ENCODE peak calls at places on chromosome 7, in four cellular contexts. M, Q, A and D are unnamed samples. For H3K36me3, the result is how much of the 10 kb centered on the place peaks cover.

GRCh38 chr7:138755831-138756590 is 41.8 kb upstream of the TMEM213 start:
- DNase-seq in Q (no peak), M (peak), A (no peak), D (peak)

GRCh38 chr7:22435105-22435504 is 64.9 kb downstream of the STEAP1B start:
- DNase-seq in M (no peak), A (no peak), Q (no peak), D (no peak)

GRCh38 chr7:101420436-101420835 is 57.8 kb downstream of the COL26A1 start:
- DNase-seq in A (no peak), Q (no peak), M (peak), D (no peak)

GRCh38 chr7:4144171-4144701 is 537.9 kb upstream of the FOXK1 start:
- DNase-seq in A (no peak), Q (no peak), M (no peak), D (no peak)

GRCh38 chr7:141785711-141786552 is 4.1 kb upstream of the TAS2R5 start:
- DNase-seq in Q (no peak), M (peak), A (no peak), D (peak)

GRCh38 chr7:16599860-16600259 is 45.7 kb downstream of the ANKMY2 start:
- DNase-seq in A (no peak), Q (no peak), M (peak), D (no peak)

GRCh38 chr7:112646787-112647186 is 143.4 kb downstream of the TMEM168 start:
- DNase-seq in M (no peak), A (no peak), Q (no peak), D (no peak)

GRCh38 chr7:106562711-106563366 is 98.1 kb downstream of the CCDC71L start:
- DNase-seq in A (no peak), M (no peak), Q (no peak), D (no peak)

GRCh38 chr7:80284848-80285247 is 150.2 kb downstream of the GNAI1 start:
- DNase-seq in A (no peak), M (peak), Q (no peak), D (peak)

GRCh38 chr7:83105948-83106347 is 56.7 kb downstream of the PCLO start:
- DNase-seq in M (no peak), Q (no peak), A (no peak), D (no peak)

GRCh38 chr7:94190599-94191061 is 186.5 kb upstream of the BET1 start:
- DNase-seq in Q (no peak), M (peak), A (no peak), D (peak)

GRCh38 chr7:96075510-96076349 is 246.2 kb downstream of the SLC25A13 start:
- DNase-seq in Q (peak), M (peak), A (peak), D (peak)

GRCh38 chr7:98303906-98304305 is 22.4 kb downstream of the BRI3 start:
- DNase-seq in Q (no peak), A (no peak), M (no peak), D (no peak)

GRCh38 chr7:97499204-97499603 is 232.7 kb upstream of the TAC1 start:
- DNase-seq in A (no peak), M (peak), Q (peak), D (no peak)

DNA sequence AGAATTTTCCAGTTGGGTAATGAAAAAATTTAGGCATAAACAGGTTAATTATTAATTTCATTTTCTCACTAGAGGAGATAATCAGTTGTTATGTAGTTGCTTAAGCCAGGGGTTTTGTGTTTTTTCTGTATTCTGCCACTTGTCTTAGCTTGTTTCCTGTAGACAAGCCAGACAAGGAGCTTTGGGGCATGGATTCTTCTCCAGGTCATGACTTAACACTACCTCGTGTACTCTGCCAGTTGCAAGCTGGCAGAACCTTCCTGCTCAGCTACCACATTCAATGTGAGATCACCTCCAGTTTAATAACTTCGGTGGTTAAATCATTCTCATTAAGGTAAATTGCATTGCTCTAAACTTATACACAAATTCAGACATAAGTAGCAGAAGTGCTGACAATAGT is 1.8 kb downstream of the CCM2 start:
- DNase-seq in M (no peak), A (no peak), Q (no peak), D (no peak)
- H3K36me3 ChIP-seq in M (under half), A (under half), Q (under half), D (under half)

DNA sequence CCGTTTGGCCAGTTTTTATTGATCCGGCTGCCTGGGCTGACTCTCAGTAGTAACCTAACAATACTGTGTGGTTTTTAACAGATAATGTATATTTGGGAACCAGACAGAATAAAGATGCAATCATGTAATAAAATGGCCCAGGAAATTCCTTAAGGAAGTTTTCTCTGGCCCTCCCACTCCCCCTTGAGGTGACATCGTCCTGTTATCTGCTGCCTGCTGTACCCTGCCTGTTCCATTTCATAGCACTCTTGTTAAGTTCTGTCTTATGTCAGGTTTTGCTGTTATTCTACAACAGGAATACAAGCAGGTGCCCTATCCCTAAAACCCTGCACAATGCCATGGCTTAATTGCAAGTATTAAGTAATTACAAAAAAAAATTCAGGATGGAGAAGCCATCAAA is 12.5 kb downstream of the ITGB8 start:
- DNase-seq in A (no peak), M (peak), Q (peak), D (no peak)
- TF ChIP-seq CTCF in A (no peak), M (peak), Q (no peak), D (peak)

GRCh38 chr7:50607524-50608125 is 42.4 kb upstream of the DDC start:
- DNase-seq in A (no peak), Q (no peak), M (no peak), D (peak)
- H3K36me3 ChIP-seq in A (under half), Q (under half), M (under half), D (under half)

DNA sequence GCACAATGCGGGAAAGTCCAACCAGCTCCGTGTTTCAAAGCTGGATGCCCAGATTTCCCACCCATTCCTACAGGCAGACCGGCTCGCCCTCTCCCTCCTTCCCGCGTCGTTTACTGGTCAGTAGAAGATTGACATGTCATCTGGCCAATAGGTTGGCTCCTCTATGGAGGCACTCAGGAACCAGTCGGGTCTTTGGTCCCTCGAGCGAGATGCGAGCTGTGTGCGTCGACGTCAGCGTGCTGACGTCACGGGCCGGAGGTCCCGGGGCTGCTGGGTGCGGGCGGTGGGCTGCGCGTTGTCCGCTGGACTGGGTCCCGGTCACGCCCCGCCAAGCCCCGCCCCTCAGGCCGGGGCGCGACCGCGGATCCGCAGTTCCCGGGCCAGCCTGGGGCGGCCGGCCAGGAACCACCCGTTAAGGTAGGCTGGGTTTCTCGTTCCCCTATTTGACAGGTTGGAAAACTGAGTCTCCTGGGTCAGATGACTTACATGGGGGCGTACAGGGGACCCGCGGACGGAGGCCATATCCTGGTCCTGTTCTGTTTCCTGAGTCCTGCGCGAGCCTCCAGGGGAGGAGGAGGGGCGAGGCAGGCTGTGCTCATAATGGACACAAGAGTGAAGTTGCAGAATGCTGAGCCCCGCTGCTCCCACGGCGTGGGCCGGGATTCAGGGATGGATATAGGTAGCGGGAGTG is at the start of gene STARD3NL:
- DNase-seq in Q (peak), A (peak), M (peak), D (peak)
- TF ChIP-seq CTCF in Q (no peak), A (no peak), M (no peak), D (no peak)

GRCh38 chr7:135617781-135618180 is 44.5 kb upstream of the STMP1 start:
- DNase-seq in M (no peak), A (no peak), Q (no peak), D (no peak)
- H3K36me3 ChIP-seq in M (half or more), A (under half), Q (under half), D (under half)

GRCh38 chr7:102913846-102914245 is 1.0 kb downstream of the LRRC17 start:
- DNase-seq in A (no peak), M (no peak), Q (no peak), D (peak)
- TF ChIP-seq CTCF in A (no peak), M (no peak), Q (no peak), D (no peak)

GRCh38 chr7:29929018-29929807 is 60.4 kb downstream of the SCRN1 start:
- DNase-seq in Q (no peak), A (no peak), M (no peak), D (no peak)

GRCh38 chr7:29937132-29937531 is 52.5 kb downstream of the SCRN1 start:
- DNase-seq in M (peak), Q (no peak), A (no peak), D (no peak)

GRCh38 chr7:29940199-29940598 is 49.4 kb downstream of the SCRN1 start:
- DNase-seq in M (no peak), Q (no peak), A (no peak), D (no peak)

GRCh38 chr7:29935111-29935510 is 54.5 kb downstream of the SCRN1 start:
- DNase-seq in Q (no peak), M (peak), A (no peak), D (peak)
- H3K36me3 ChIP-seq in Q (under half), M (under half), A (under half), D (under half)

GRCh38 chr7:148626828-148627227 is 36.3 kb downstream of the C7orf33 start:
- DNase-seq in A (no peak), Q (no peak), M (no peak), D (no peak)
- TF ChIP-seq CTCF in A (no peak), Q (no peak), M (no peak), D (no peak)